ENCODE peak calls at places on chromosomes 11 and 22, in four cellular contexts. One of them, this sample, is unnamed.

GRCh38 chr22:43173566-43173965 is 13.4 kb downstream of the TTLL12 start:
- DNase-seq in NAMALWA: no peak
- DNase-seq in effector CD4-positive, alpha-beta T cell: no peak
- DNase-seq in spleen: peak
- DNase-seq in this sample: no peak

GRCh38 chr22:40534379-40535188 is 101.9 kb downstream of the MRTFA start:
- DNase-seq in NAMALWA: peak
- DNase-seq in effector CD4-positive, alpha-beta T cell: no peak
- DNase-seq in spleen: no peak
- DNase-seq in this sample: peak

GRCh38 chr11:6571434-6572008 is 31.9 kb downstream of the RRP8 start:
- DNase-seq in NAMALWA: no peak
- DNase-seq in effector CD4-positive, alpha-beta T cell: no peak
- DNase-seq in spleen: no peak
- DNase-seq in this sample: no peak

GRCh38 chr22:17205432-17205831 is 13.8 kb downstream of the ADA2 start:
- DNase-seq in NAMALWA: peak
- DNase-seq in effector CD4-positive, alpha-beta T cell: no peak
- DNase-seq in spleen: no peak
- DNase-seq in this sample: no peak

GRCh38 chr11:121770933-121771332 is 318.2 kb upstream of the SORL1-AS1 start:
- DNase-seq in NAMALWA: no peak
- DNase-seq in effector CD4-positive, alpha-beta T cell: no peak
- DNase-seq in spleen: no peak
- DNase-seq in this sample: no peak

GRCh38 chr11:3642071-3642951 is 519 bp upstream of the ART5 start:
- DNase-seq in NAMALWA: no peak
- DNase-seq in effector CD4-positive, alpha-beta T cell: peak
- DNase-seq in spleen: peak
- DNase-seq in this sample: peak

GRCh38 chr11:72943664-72944063 is 129.5 kb downstream of the ATG16L2 start:
- DNase-seq in NAMALWA: no peak
- DNase-seq in effector CD4-positive, alpha-beta T cell: no peak
- DNase-seq in spleen: no peak
- DNase-seq in this sample: no peak

GRCh38 chr11:123020968-123021367 is 39.3 kb upstream of the BSX start:
- DNase-seq in NAMALWA: peak
- DNase-seq in effector CD4-positive, alpha-beta T cell: no peak
- DNase-seq in spleen: no peak
- DNase-seq in this sample: peak

GRCh38 chr11:33478111-33478573 is 221.0 kb downstream of the HIPK3 start:
- DNase-seq in NAMALWA: peak
- DNase-seq in effector CD4-positive, alpha-beta T cell: no peak
- DNase-seq in spleen: no peak
- DNase-seq in this sample: no peak

GRCh38 chr22:27597703-27598444 is 203.7 kb downstream of the MN1 start:
- DNase-seq in NAMALWA: peak
- DNase-seq in effector CD4-positive, alpha-beta T cell: no peak
- DNase-seq in spleen: peak
- DNase-seq in this sample: no peak

GRCh38 chr22:44179196-44179988 is 1.3 kb upstream of the PARVG start:
- DNase-seq in NAMALWA: no peak
- DNase-seq in effector CD4-positive, alpha-beta T cell: no peak
- DNase-seq in spleen: no peak
- DNase-seq in this sample: no peak

GRCh38 chr22:24848559-24849168 is 42.7 kb downstream of the SGSM1 start:
- DNase-seq in NAMALWA: no peak
- DNase-seq in effector CD4-positive, alpha-beta T cell: no peak
- DNase-seq in spleen: peak
- DNase-seq in this sample: no peak

GRCh38 chr11:33931032-33931431 is 39.2 kb upstream of the LMO2 start:
- DNase-seq in NAMALWA: no peak
- DNase-seq in effector CD4-positive, alpha-beta T cell: no peak
- DNase-seq in spleen: no peak
- DNase-seq in this sample: no peak

GRCh38 chr22:33909075-33909458 is 11.2 kb downstream of the LARGE1 start:
- DNase-seq in NAMALWA: no peak
- DNase-seq in effector CD4-positive, alpha-beta T cell: no peak
- DNase-seq in spleen: no peak
- DNase-seq in this sample: no peak

GRCh38 chr11:43941257-43941879 is 1.1 kb upstream of the C11orf96 start:
- DNase-seq in NAMALWA: no peak
- DNase-seq in effector CD4-positive, alpha-beta T cell: no peak
- DNase-seq in spleen: no peak
- DNase-seq in this sample: no peak

GRCh38 chr11:66749091-66749490 is 20.1 kb upstream of the SPTBN2 start:
- DNase-seq in NAMALWA: no peak
- DNase-seq in effector CD4-positive, alpha-beta T cell: no peak
- DNase-seq in spleen: no peak
- DNase-seq in this sample: no peak

GRCh38 chr11:67001332-67001731 is 21.6 kb upstream of the SYT12 start:
- DNase-seq in NAMALWA: no peak
- DNase-seq in effector CD4-positive, alpha-beta T cell: no peak
- DNase-seq in spleen: no peak
- DNase-seq in this sample: no peak

GRCh38 chr11:87851234-87851633 is 324.0 kb downstream of the RAB38 start:
- DNase-seq in NAMALWA: no peak
- DNase-seq in effector CD4-positive, alpha-beta T cell: no peak
- DNase-seq in spleen: no peak
- DNase-seq in this sample: no peak

This sample was measured in testis.